ENCODE peak calls at places on chromosome 16, in five cellular contexts. One of them, this sample, is unnamed.

GRCh38 chr16:73065617-73066313 is 17.8 kb upstream of the ZFHX3 start:
- DNase-seq in GM04503: no peak
- DNase-seq in HEK293T: no peak
- DNase-seq in RPMI7951: no peak
- DNase-seq in uterus: no peak
- DNase-seq in this sample: no peak

GRCh38 chr16:1961651-1962067 is 2.3 kb downstream of the NDUFB10 start:
- DNase-seq in uterus: no peak
- DNase-seq in HEK293T: peak
- DNase-seq in RPMI7951: no peak
- DNase-seq in GM04503: no peak
- DNase-seq in this sample: no peak

GRCh38 chr16:64920211-64920610 is 201.7 kb downstream of the CDH11 start:
- DNase-seq in HEK293T: no peak
- DNase-seq in RPMI7951: no peak
- DNase-seq in GM04503: no peak
- DNase-seq in uterus: no peak
- DNase-seq in this sample: no peak

GRCh38 chr16:11957591-11958395 is 7.2 kb upstream of the TNFRSF17 start:
- DNase-seq in GM04503: no peak
- DNase-seq in HEK293T: no peak
- DNase-seq in RPMI7951: no peak
- DNase-seq in uterus: no peak
- DNase-seq in this sample: no peak

GRCh38 chr16:13866073-13866472 is 53.9 kb upstream of the ERCC4 start:
- DNase-seq in GM04503: peak
- DNase-seq in RPMI7951: peak
- DNase-seq in HEK293T: peak
- DNase-seq in uterus: peak
- DNase-seq in this sample: peak

GRCh38 chr16:86959182-86959651 is 358.0 kb downstream of the C16orf95 start:
- DNase-seq in GM04503: no peak
- DNase-seq in HEK293T: no peak
- DNase-seq in uterus: no peak
- DNase-seq in RPMI7951: no peak
- DNase-seq in this sample: no peak

GRCh38 chr16:81548901-81549546 is 104.4 kb downstream of the CMIP start:
- DNase-seq in GM04503: no peak
- DNase-seq in HEK293T: no peak
- DNase-seq in uterus: no peak
- DNase-seq in RPMI7951: no peak
- DNase-seq in this sample: no peak

GRCh38 chr16:30924797-30925645 is 1.6 kb downstream of the FBXL19 start:
- DNase-seq in RPMI7951: no peak
- DNase-seq in uterus: no peak
- DNase-seq in GM04503: no peak
- DNase-seq in HEK293T: no peak
- DNase-seq in this sample: no peak

GRCh38 chr16:66711581-66711980 is 15.0 kb upstream of the CMTM4 start:
- DNase-seq in RPMI7951: no peak
- DNase-seq in HEK293T: no peak
- DNase-seq in uterus: no peak
- DNase-seq in GM04503: no peak
- DNase-seq in this sample: no peak

GRCh38 chr16:20323591-20324117 is 3.7 kb downstream of the GP2 start:
- DNase-seq in GM04503: no peak
- DNase-seq in uterus: no peak
- DNase-seq in HEK293T: no peak
- DNase-seq in RPMI7951: no peak
- DNase-seq in this sample: no peak

GRCh38 chr16:65054457-65054856 is 67.4 kb downstream of the CDH11 start:
- DNase-seq in HEK293T: no peak
- DNase-seq in uterus: no peak
- DNase-seq in RPMI7951: no peak
- DNase-seq in GM04503: no peak
- DNase-seq in this sample: no peak

This sample was measured in amniotic stem cell.